ENCODE peak calls at places on chromosome 19, in seven cellular contexts. X, Z, H, O, L, C and F are unnamed samples. For H3K36me3, the result is how much of the 10 kb centered on the place peaks cover.

GRCh38 chr19:5407356-5407755 is 47.9 kb upstream of the ZNRF4 start:
- DNase-seq in X (no peak), Z (no peak), H (no peak), O (peak), L (no peak), C (peak), F (no peak)

GRCh38 chr19:57321746-57322145 is 1.5 kb downstream of the ZNF543 start:
- DNase-seq in X (no peak), Z (no peak), H (no peak), O (no peak), L (no peak), C (no peak), F (no peak)

GRCh38 chr19:32396046-32396652 is 9.4 kb upstream of the DPY19L3 start:
- DNase-seq in X (no peak), Z (no peak), H (no peak), O (no peak), L (no peak), C (no peak), F (no peak)

GRCh38 chr19:40190891-40191835 is at the start of gene MAP3K10:
- DNase-seq in X (peak), Z (peak), H (peak), O (peak), L (peak), C (peak), F (peak)

GRCh38 chr19:38381138-38381537 is 6.7 kb downstream of the GGN start:
- DNase-seq in X (no peak), Z (no peak), H (no peak), O (no peak), L (no peak), C (no peak), F (no peak)

GRCh38 chr19:4965061-4965460 is 3.9 kb upstream of the KDM4B start:
- DNase-seq in X (no peak), Z (no peak), H (no peak), O (no peak), L (no peak), C (no peak), F (no peak)

GRCh38 chr19:40217921-40218890 is at the start of gene TTC9B:
- DNase-seq in X (no peak), Z (peak), H (no peak), O (no peak), L (no peak), C (peak), F (no peak)

GRCh38 chr19:38792250-38793111 is 3.5 kb downstream of the LGALS7B start:
- DNase-seq in X (no peak), Z (peak), H (peak), O (no peak), L (no peak), C (no peak), F (no peak)

GRCh38 chr19:53102186-53102585 is 1.0 kb downstream of the ZNF160 start:
- DNase-seq in X (peak), Z (no peak), H (no peak), O (peak), L (no peak), C (peak), F (no peak)

GRCh38 chr19:17847538-17848366 is at the start of gene JAK3:
- DNase-seq in X (peak), Z (peak), H (no peak), O (no peak), L (no peak), C (peak), F (no peak)

GRCh38 chr19:3275583-3276340 is 51.3 kb downstream of the CELF5 start:
- DNase-seq in X (peak), Z (peak), H (peak), O (peak), L (peak), C (peak), F (no peak)

GRCh38 chr19:771332-771785 is 20.4 kb downstream of the MISP start:
- DNase-seq in X (no peak), Z (peak), H (no peak), O (peak), L (peak), C (peak), F (no peak)

GRCh38 chr19:46218160-46218559 is 11.4 kb upstream of the IGFL1 start:
- DNase-seq in X (peak), Z (no peak), H (no peak), O (peak), L (peak), C (peak), F (no peak)

GRCh38 chr19:55611983-55612645 is 6.7 kb downstream of the ZNF865 start:
- DNase-seq in X (no peak), Z (no peak), H (no peak), O (no peak), L (no peak), C (no peak), F (no peak)

GRCh38 chr19:4199699-4200293 is 17.3 kb downstream of the ANKRD24 start:
- DNase-seq in X (no peak), Z (no peak), H (no peak), O (no peak), L (no peak), C (peak), F (no peak)

GRCh38 chr19:43464089-43464775 is 1.2 kb downstream of the LYPD3 start:
- DNase-seq in X (peak), Z (no peak), H (peak), O (no peak), L (no peak), C (peak), F (no peak)

GRCh38 chr19:55244004-55244680 is 14.7 kb downstream of the PPP6R1 start:
- DNase-seq in X (no peak), Z (no peak), H (no peak), O (no peak), L (no peak), C (no peak), F (no peak)

GRCh38 chr19:53509443-53509842 is 28.5 kb upstream of the ZNF331 start:
- DNase-seq in X (no peak), Z (no peak), H (no peak), O (no peak), L (no peak), C (no peak), F (no peak)

GRCh38 chr19:42198676-42199439 is 18.6 kb downstream of the DEDD2 start:
- DNase-seq in X (no peak), Z (peak), H (no peak), O (no peak), L (no peak), C (no peak), F (no peak)

GRCh38 chr19:27851002-27851481 is 1361.9 kb downstream of the UQCRFS1 start:
- DNase-seq in X (no peak), Z (no peak), H (no peak), O (no peak), L (no peak), C (no peak), F (no peak)

GRCh38 chr19:30302076-30302475 is 70.1 kb upstream of the ZNF536 start:
- DNase-seq in X (no peak), Z (no peak), H (no peak), O (no peak), L (no peak), C (no peak), F (no peak)

GRCh38 chr19:13195678-13196077 is 45.5 kb downstream of the IER2 start:
- DNase-seq in X (no peak), Z (peak), H (peak), O (no peak), L (no peak), C (peak), F (no peak)

GRCh38 chr19:55178781-55179569 is 1.1 kb downstream of the SYT5 start:
- DNase-seq in X (peak), Z (peak), H (no peak), O (peak), L (peak), C (peak), F (no peak)

GRCh38 chr19:30227661-30228112 is 144.5 kb upstream of the ZNF536 start:
- DNase-seq in X (peak), Z (no peak), H (peak), O (peak), L (peak), C (peak), F (no peak)

GRCh38 chr19:17576758-17577532 is 21.5 kb downstream of the COLGALT1 start:
- DNase-seq in X (no peak), Z (no peak), H (peak), O (no peak), L (no peak), C (peak), F (no peak)

GRCh38 chr19:41965127-41965526 is 6.0 kb upstream of the RABAC1 start:
- DNase-seq in X (no peak), Z (no peak), H (no peak), O (no peak), L (no peak), C (no peak), F (no peak)

GRCh38 chr19:1384478-1385110 is 887 bp downstream of the NDUFS7 start:
- DNase-seq in X (no peak), Z (no peak), H (no peak), O (no peak), L (no peak), C (no peak), F (no peak)

GRCh38 chr19:2820112-2820702 is 539 bp downstream of the ZNF554 start:
- DNase-seq in X (no peak), Z (peak), H (no peak), O (no peak), L (no peak), C (peak), F (no peak)

GRCh38 chr19:10968527-10969081 is 7.8 kb downstream of the SMARCA4 start:
- DNase-seq in X (no peak), Z (no peak), H (no peak), O (no peak), L (no peak), C (no peak), F (no peak)

GRCh38 chr19:4624301-4624700 is 15.0 kb upstream of the TNFAIP8L1 start:
- DNase-seq in X (no peak), Z (no peak), H (no peak), O (no peak), L (no peak), C (no peak), F (no peak)

GRCh38 chr19:4373601-4374441 is 26.5 kb downstream of the SH3GL1 start:
- DNase-seq in X (peak), Z (no peak), H (no peak), O (no peak), L (no peak), C (no peak), F (peak)

GRCh38 chr19:5364674-5365073 is 24.1 kb upstream of the PTPRS start:
- DNase-seq in X (no peak), Z (no peak), H (no peak), O (no peak), L (no peak), C (peak), F (no peak)

GRCh38 chr19:17871878-17872250 is at the start of gene SLC5A5:
- DNase-seq in X (no peak), Z (no peak), H (no peak), O (peak), L (no peak), C (peak), F (no peak)

GRCh38 chr19:4229179-4229931 is at the start of gene EBI3:
- DNase-seq in X (peak), Z (no peak), H (no peak), O (no peak), L (peak), C (no peak), F (no peak)

GRCh38 chr19:632228-633067 is 889 bp downstream of the POLRMT start:
- DNase-seq in X (peak), Z (no peak), H (no peak), O (peak), L (peak), C (peak), F (no peak)

GRCh38 chr19:13461536-13461935 is 44.7 kb downstream of the CACNA1A start:
- DNase-seq in X (no peak), Z (no peak), H (no peak), O (no peak), L (no peak), C (peak), F (no peak)

GRCh38 chr19:51458899-51459592 is 792 bp upstream of the SIGLEC8 start:
- DNase-seq in X (no peak), Z (no peak), H (no peak), O (no peak), L (no peak), C (no peak), F (no peak)

GRCh38 chr19:23116802-23117571 is at the start of gene ZNF730:
- DNase-seq in X (peak), Z (peak), H (no peak), O (peak), L (peak), C (peak), F (peak)

GRCh38 chr19:16447015-16447384 is 24.8 kb downstream of the EPS15L1 start:
- DNase-seq in X (peak), Z (no peak), H (peak), O (no peak), L (peak), C (no peak), F (peak)

GRCh38 chr19:6579450-6580178 is 11.3 kb downstream of the CD70 start:
- DNase-seq in X (no peak), Z (no peak), H (no peak), O (no peak), L (no peak), C (no peak), F (no peak)

DNA sequence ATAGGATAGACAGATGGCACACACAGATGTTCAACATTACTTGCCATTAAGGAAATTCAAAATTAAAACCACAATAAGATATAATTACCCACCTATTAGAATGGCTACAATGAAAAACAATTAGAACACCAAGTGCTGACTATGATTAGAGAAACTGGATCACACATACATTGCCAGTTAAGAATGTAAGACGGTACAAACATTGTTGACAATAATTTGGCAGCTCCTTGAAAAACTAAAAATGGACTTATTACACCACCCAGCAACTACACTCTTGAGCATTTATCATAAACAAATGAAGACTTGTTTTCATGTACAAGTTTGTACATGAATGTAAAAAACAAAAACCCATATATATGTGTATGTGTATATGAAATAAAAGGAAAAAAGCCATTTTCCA is 13.7 kb downstream of the ZNF461 start:
- DNase-seq in X (no peak), Z (no peak), H (no peak), O (no peak), L (no peak), C (no peak), F (no peak)
- H3K36me3 ChIP-seq in X (under half), Z (half or more), H (under half), O (half or more), L (under half), C (half or more), F (under half)

DNA sequence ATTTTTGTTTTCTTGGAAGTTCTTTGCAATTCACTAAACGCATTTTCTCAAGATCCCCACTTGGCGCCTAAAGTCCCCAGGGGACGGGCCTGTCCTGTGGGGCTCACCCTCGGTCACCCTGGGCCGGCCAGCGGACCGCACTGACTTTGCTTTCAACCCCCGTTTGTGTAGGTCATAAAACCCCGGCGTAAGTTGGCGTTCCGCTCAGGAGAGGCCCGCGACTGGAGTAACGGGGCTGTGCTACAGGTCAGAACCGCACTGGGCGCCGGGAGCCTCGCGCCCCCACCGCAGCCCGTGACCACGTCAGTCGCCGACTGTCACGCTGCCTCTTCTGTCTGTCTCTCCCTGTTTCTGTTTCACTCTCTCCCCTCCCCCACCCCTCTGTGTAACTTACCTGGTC is 13.6 kb downstream of the TSSK6 start:
- DNase-seq in X (no peak), Z (no peak), H (no peak), O (no peak), L (no peak), C (no peak), F (no peak)
- H3K36me3 ChIP-seq in X (under half), Z (half or more), H (half or more), O (under half), L (under half), C (under half), F (under half)

GRCh38 chr19:48968179-48968661 is 3.1 kb downstream of the FTL start:
- DNase-seq in X (no peak), Z (no peak), H (no peak), O (no peak), L (no peak), C (no peak), F (no peak)

GRCh38 chr19:48970139-48970766 is 5.1 kb downstream of the FTL start:
- DNase-seq in X (no peak), Z (no peak), H (no peak), O (no peak), L (no peak), C (no peak), F (no peak)

GRCh38 chr19:48969276-48970138 is 4.4 kb downstream of the FTL start:
- DNase-seq in X (peak), Z (no peak), H (no peak), O (no peak), L (no peak), C (no peak), F (no peak)

GRCh38 chr19:48968813-48969218 is 3.7 kb downstream of the FTL start:
- DNase-seq in X (no peak), Z (no peak), H (no peak), O (no peak), L (no peak), C (no peak), F (no peak)

GRCh38 chr19:48970923-48971395 is 5.8 kb downstream of the FTL start:
- DNase-seq in X (peak), Z (peak), H (peak), O (peak), L (no peak), C (peak), F (no peak)
- H3K36me3 ChIP-seq in X (under half), Z (under half), H (under half), O (under half), L (under half), C (under half), F (under half)

GRCh38 chr19:49597703-49597974 is 6.7 kb downstream of the PRR12 start:
- DNase-seq in X (no peak), Z (no peak), H (no peak), O (no peak), L (no peak), C (no peak), F (no peak)

GRCh38 chr19:49601482-49602038 is 10.6 kb downstream of the PRR12 start:
- DNase-seq in X (no peak), Z (no peak), H (no peak), O (no peak), L (no peak), C (no peak), F (no peak)

GRCh38 chr19:49602806-49603205 is 11.8 kb downstream of the PRR12 start:
- DNase-seq in X (no peak), Z (no peak), H (no peak), O (no peak), L (no peak), C (no peak), F (no peak)

GRCh38 chr19:49596954-49597702 is 6.1 kb downstream of the PRR12 start:
- DNase-seq in X (no peak), Z (no peak), H (no peak), O (no peak), L (no peak), C (no peak), F (no peak)

DNA sequence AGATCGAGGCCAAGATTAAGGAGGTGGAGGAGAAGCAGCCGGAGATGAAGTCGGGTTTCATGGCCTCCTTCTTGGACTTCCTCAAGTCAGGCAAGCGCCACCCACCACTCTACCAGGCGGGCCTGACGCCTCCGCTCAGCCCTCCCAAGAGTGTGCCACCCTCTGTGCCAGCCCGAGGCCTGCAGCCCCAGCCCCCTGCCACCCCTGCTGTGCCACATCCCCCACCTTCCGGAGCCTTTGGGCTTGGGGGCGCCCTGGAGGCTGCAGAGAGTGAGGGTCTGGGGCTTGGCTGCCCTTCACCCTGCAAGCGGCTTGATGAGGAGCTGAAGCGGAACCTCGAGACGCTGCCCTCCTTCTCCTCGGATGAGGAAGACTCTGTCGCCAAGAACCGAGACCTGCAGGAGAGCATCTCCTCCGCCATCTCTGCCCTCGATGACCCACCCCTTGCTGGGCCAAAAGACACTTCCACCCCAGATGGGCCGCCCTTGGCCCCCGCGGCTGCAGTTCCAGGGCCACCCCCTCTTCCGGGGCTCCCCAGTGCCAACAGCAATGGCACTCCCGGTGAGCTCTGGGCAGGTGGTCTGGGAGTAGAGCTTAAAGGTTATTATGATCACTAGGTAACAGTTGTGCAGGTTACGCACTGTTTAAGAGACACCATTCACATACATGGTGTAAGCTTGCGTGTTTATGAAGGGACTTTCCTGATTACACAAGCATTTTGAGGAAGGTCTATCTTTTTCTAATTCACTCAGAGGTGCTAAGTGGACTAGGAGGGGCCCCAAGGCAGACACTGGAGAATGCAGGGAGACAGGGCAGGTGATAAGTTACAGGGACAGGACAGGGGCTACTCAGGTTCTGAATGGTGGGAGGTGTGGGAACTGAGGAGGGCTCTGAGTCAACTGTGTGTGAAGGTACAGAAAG is 8.7 kb downstream of the PRR12 start:
- DNase-seq in X (no peak), Z (no peak), H (no peak), O (no peak), L (no peak), C (no peak), F (no peak)
- H3K36me3 ChIP-seq in X (under half), Z (half or more), H (half or more), O (half or more), L (under half), C (under half), F (under half)

DNA sequence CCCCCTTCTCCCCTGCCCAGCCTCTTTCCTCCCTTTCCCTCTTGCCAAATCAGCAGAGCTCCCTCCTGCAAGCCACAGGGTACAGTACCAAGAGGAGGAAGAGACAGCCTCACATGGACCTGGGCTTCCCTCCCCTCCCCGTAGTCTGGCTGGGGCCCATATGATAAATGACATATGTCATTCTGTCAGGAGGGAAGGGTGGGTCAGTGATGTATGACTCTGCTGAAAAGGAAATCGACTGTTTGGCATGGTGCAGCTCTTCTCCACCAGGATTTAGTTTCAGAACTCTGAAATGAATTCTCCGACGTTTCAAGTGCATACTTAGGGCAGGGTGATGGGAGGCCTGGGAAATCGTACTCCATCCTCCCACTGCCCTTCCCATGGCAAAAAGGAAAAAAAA is 9.8 kb downstream of the TSHZ3 start:
- DNase-seq in X (no peak), Z (no peak), H (no peak), O (no peak), L (peak), C (no peak), F (no peak)
- H3K36me3 ChIP-seq in X (under half), Z (under half), H (under half), O (under half), L (under half), C (under half), F (under half)